ENCODE peak calls at places on chromosomes 4 and X, in seven cellular contexts. Q is D721Med; B is stimulated activated CD4-positive, alpha-beta T cell treated with anti-CD3 and anti-CD28 coated beads, Interleukin-15, amount 100 ng/mL, for 24 hours; U is naive thymus-derived CD8-positive, alpha-beta T cell; R is AG09309; Y is activated CD4-positive, CD25-positive, alpha-beta regulatory T cell; D is NAMALWA. T is an unnamed sample.

GRCh38 chrX:124362761-124363160 is 16.4 kb downstream of the SH2D1A start:
- DNase-seq in D (no peak), Q (no peak), R (no peak), U (no peak), B (no peak), Y (no peak), T (no peak)

GRCh38 chrX:39613997-39614679 is 483.6 kb downstream of the BCOR start:
- DNase-seq in B (peak), R (no peak), D (no peak), Y (no peak), U (peak), Q (no peak), T (no peak)

GRCh38 chrX:11381464-11381863 is 88.3 kb downstream of the AMELX start:
- DNase-seq in Y (no peak), B (peak), R (peak), Q (no peak), D (peak), U (no peak), T (peak)

GRCh38 chrX:49993661-49994060 is 71.3 kb downstream of the CLCN5 start:
- DNase-seq in Q (no peak), B (no peak), R (no peak), D (no peak), Y (no peak), U (no peak), T (no peak)

GRCh38 chrX:150610446-150610845 is 42.0 kb downstream of the MTM1 start:
- DNase-seq in B (no peak), Y (no peak), D (no peak), R (no peak), Q (no peak), U (no peak), T (no peak)

GRCh38 chrX:38365939-38366338 is 13.5 kb downstream of the OTC start:
- DNase-seq in Y (no peak), Q (no peak), U (no peak), B (no peak), R (no peak), D (peak), T (no peak)

GRCh38 chr4:1674682-1675081 is 9.4 kb downstream of the FAM53A start:
- DNase-seq in B (no peak), Q (no peak), U (no peak), R (no peak), D (no peak), Y (no peak), T (no peak)

GRCh38 chrX:3779546-3779945 is 66.1 kb upstream of the PRKX start:
- DNase-seq in R (no peak), B (no peak), Y (no peak), U (no peak), D (no peak), Q (no peak), T (no peak)

GRCh38 chrX:100964362-100964761 is 5.1 kb upstream of the ARL13A start:
- DNase-seq in R (no peak), B (no peak), Q (no peak), Y (no peak), U (no peak), D (no peak), T (no peak)

GRCh38 chr4:138175337-138175794 is 66.8 kb downstream of the SLC7A11 start:
- DNase-seq in B (no peak), Q (no peak), D (no peak), R (no peak), U (no peak), Y (no peak), T (no peak)

GRCh38 chr4:48334900-48335384 is 6.4 kb upstream of the SLAIN2 start:
- DNase-seq in D (no peak), R (no peak), U (no peak), Q (no peak), B (no peak), Y (no peak), T (no peak)

GRCh38 chrX:100596601-100597000 is 11.9 kb downstream of the TNMD start:
- DNase-seq in U (no peak), Q (no peak), Y (no peak), B (no peak), R (no peak), D (no peak), T (peak)

GRCh38 chr4:100348472-100348871 is 158.2 kb upstream of the DDIT4L start:
- DNase-seq in D (no peak), R (peak), U (no peak), Y (no peak), B (no peak), Q (no peak), T (no peak)

GRCh38 chr4:160580581-160580980 is 1477.7 kb downstream of the RAPGEF2 start:
- DNase-seq in U (no peak), Y (no peak), D (no peak), R (no peak), Q (no peak), B (no peak), T (no peak)

GRCh38 chrX:41238543-41238942 is 95.4 kb upstream of the DDX3X start:
- DNase-seq in Q (no peak), U (no peak), B (no peak), R (no peak), Y (no peak), D (no peak), T (no peak)

GRCh38 chr4:94577136-94577535 is 125.4 kb downstream of the PDLIM5 start:
- DNase-seq in R (no peak), D (no peak), U (no peak), Q (no peak), Y (no peak), B (no peak), T (peak)

GRCh38 chrX:54922547-54922946 is 1.9 kb downstream of the TRO start:
- DNase-seq in Y (no peak), U (no peak), Q (no peak), D (no peak), B (no peak), R (no peak), T (no peak)

GRCh38 chr4:187576751-187577150 is 418.8 kb upstream of the ZFP42 start:
- DNase-seq in D (no peak), Q (no peak), R (no peak), Y (no peak), U (no peak), B (no peak), T (no peak)

GRCh38 chrX:10052906-10053625 is 85.9 kb downstream of the CLDN34 start:
- DNase-seq in B (no peak), Q (no peak), Y (no peak), R (no peak), D (no peak), U (no peak), T (no peak)

GRCh38 chrX:150581093-150581775 is 12.8 kb downstream of the MTM1 start:
- DNase-seq in R (no peak), Y (no peak), B (no peak), U (no peak), D (no peak), Q (no peak), T (no peak)

GRCh38 chr4:52714597-52715254 is 36.5 kb downstream of the ERVMER34-1 start:
- DNase-seq in B (peak), D (no peak), Q (no peak), U (no peak), R (no peak), Y (no peak), T (no peak)